ENCODE peak calls at places on chromosomes 7 and 10, in four cellular contexts. R is cardiac muscle cell, Q is gastrocnemius medialis, T is stomach. G is an unnamed sample. For H3K36me3, the result is how much of the 10 kb centered on the place peaks cover.

GRCh38 chr10:117260094-117260493 is 19.2 kb downstream of the SLC18A2 start:
- DNase-seq in R (no peak), T (no peak), Q (no peak), G (no peak)

GRCh38 chr10:22335204-22335956 is 9.9 kb upstream of the SPAG6 start:
- DNase-seq in R (peak), Q (no peak), T (peak), G (no peak)

GRCh38 chr10:73910764-73911552 is at the start of gene PLAU:
- DNase-seq in R (peak), T (peak), Q (no peak), G (peak)

GRCh38 chr10:26211781-26212444 is 4.7 kb upstream of the GAD2 start:
- DNase-seq in T (no peak), R (no peak), Q (no peak), G (no peak)

GRCh38 chr7:112001089-112001826 is 204.9 kb downstream of the DOCK4 start:
- DNase-seq in T (no peak), Q (no peak), R (peak), G (no peak)

GRCh38 chr7:18700147-18700546 is 204.6 kb downstream of the HDAC9 start:
- DNase-seq in Q (no peak), R (no peak), T (no peak), G (peak)

GRCh38 chr7:1225462-1226154 is 7.1 kb upstream of the UNCX start:
- DNase-seq in T (no peak), R (peak), Q (no peak), G (no peak)

GRCh38 chr10:33459597-33459996 is 125.1 kb upstream of the NRP1 start:
- DNase-seq in R (no peak), T (no peak), Q (no peak), G (no peak)

GRCh38 chr10:35979116-35979515 is 337.0 kb upstream of the FZD8 start:
- DNase-seq in Q (no peak), R (no peak), T (no peak), G (no peak)

GRCh38 chr10:108574233-108574632 is 1349.1 kb downstream of the XPNPEP1 start:
- DNase-seq in T (no peak), R (no peak), Q (no peak), G (no peak)

GRCh38 chr10:32321016-32321631 is 25.8 kb downstream of the EPC1 start:
- DNase-seq in R (no peak), Q (no peak), T (no peak), G (no peak)

GRCh38 chr7:154503962-154504550 is 451.9 kb downstream of the DPP6 start:
- DNase-seq in R (peak), T (no peak), Q (no peak), G (no peak)

GRCh38 chr10:101001225-101002035 is 1.8 kb downstream of the LZTS2 start:
- DNase-seq in T (peak), R (peak), Q (peak), G (no peak)

GRCh38 chr10:110947061-110947595 is 27.7 kb downstream of the SHOC2 start:
- DNase-seq in Q (no peak), R (peak), T (no peak), G (no peak)

GRCh38 chr10:110944997-110945396 is 25.6 kb downstream of the SHOC2 start:
- DNase-seq in Q (no peak), T (no peak), R (peak), G (no peak)

DNA sequence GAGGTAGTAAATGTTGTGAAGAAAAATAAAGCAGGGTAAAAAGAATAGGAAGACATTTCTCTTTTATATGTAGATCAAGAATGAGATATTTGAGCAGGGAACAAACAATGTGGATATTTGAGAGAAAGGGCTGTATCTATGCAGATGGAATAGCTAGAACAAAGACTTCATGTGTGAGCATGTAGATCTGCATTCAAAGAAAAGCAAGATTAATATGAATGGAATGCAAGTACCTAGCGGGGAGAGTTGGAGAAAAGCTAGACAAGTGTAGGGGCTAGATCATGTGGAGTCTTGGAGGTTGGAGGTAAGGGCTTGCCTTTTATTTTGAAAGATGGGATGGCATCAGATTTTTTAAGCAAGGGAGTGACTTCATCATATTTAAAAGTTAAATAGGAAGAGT is 27.1 kb downstream of the SHOC2 start:
- DNase-seq in R (no peak), T (no peak), Q (no peak), G (peak)
- H3K36me3 ChIP-seq in R (under half), T (under half), Q (under half), G (under half)

GRCh38 chr10:123158682-123159081 is 4.5 kb downstream of the BUB3 start:
- DNase-seq in T (no peak), Q (no peak), R (no peak), G (no peak)

GRCh38 chr10:123154092-123154942 is at the start of gene BUB3:
- DNase-seq in Q (peak), R (peak), T (peak), G (peak)

GRCh38 chr10:123156091-123156490 is 1.9 kb downstream of the BUB3 start:
- DNase-seq in Q (no peak), T (no peak), R (peak), G (no peak)

GRCh38 chr10:123154943-123155505 is 822 bp downstream of the BUB3 start:
- DNase-seq in T (no peak), Q (no peak), R (peak), G (peak)

GRCh38 chr10:123157210-123157609 is 3.0 kb downstream of the BUB3 start:
- DNase-seq in T (no peak), R (no peak), Q (no peak), G (no peak)
- H3K36me3 ChIP-seq in T (under half), R (under half), Q (under half), G (half or more)

GRCh38 chr7:5359344-5359743 is 64.3 kb downstream of the TNRC18 start:
- DNase-seq in Q (no peak), T (no peak), R (no peak), G (no peak)

GRCh38 chr7:5360451-5360850 is 63.2 kb downstream of the TNRC18 start:
- DNase-seq in Q (no peak), R (no peak), T (peak), G (no peak)

GRCh38 chr7:5356751-5357119 is 66.9 kb downstream of the TNRC18 start:
- DNase-seq in T (no peak), Q (no peak), R (no peak), G (no peak)

GRCh38 chr7:5360971-5361370 is 62.7 kb downstream of the TNRC18 start:
- DNase-seq in Q (no peak), T (no peak), R (no peak), G (no peak)

DNA sequence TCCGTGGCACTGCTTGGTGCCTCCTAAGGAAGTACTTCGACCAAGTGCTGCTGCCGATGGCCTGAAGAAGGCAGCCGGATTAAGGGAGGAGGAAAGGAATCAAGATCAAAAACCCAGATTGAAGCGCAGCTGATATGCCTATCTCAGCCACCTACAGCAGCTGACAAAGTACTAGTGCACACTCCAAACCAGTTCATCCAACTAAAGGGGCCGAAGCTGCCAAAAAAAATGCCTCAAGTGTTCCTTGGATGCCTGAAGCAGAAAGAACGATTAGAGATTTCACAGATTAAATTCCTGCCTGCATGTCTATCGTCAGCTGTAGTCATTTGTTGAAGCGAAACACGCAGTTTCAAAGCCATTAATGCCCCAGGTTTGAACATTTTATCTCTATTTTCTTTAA is 65.7 kb downstream of the TNRC18 start:
- DNase-seq in R (no peak), Q (no peak), T (no peak), G (no peak)
- H3K36me3 ChIP-seq in R (under half), Q (half or more), T (half or more), G (half or more)

GRCh38 chr7:48110868-48111267 is 21.8 kb downstream of the UPP1 start:
- DNase-seq in Q (no peak), R (no peak), T (no peak), G (no peak)

GRCh38 chr7:48106906-48107659 is 18.0 kb downstream of the UPP1 start:
- DNase-seq in T (no peak), R (no peak), Q (no peak), G (no peak)

GRCh38 chr7:48109848-48110663 is 21.0 kb downstream of the UPP1 start:
- DNase-seq in R (peak), T (peak), Q (peak), G (peak)

GRCh38 chr7:48108959-48109847 is 20.1 kb downstream of the UPP1 start:
- DNase-seq in Q (no peak), T (no peak), R (no peak), G (no peak)

DNA sequence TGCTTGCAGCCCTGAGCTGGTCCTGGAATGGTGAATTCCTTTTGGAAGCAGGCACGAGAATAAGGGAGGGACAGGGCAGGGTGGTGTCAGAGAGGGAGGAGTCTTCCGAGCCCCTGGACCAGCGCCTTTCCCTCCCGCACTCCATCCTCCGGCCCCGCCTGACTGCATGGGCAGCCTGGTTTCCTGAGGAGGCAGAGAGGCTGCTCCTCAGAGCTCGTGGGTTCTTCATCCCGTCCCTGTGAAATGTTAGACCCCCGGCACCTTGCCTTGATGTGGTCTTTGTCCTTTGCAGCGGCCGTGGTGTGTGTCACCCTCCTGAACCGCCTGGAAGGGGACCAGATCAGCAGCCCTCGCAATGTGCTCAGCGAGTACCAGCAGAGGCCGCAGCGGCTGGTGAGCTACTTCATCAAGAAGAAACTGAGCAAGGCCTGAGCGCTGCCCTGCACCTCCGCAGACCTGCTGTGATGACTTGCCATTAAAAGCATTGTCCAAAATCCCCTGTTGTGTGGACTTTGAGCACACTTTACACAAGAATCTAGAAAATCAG is 18.9 kb downstream of the UPP1 start:
- DNase-seq in Q (no peak), R (no peak), T (no peak), G (no peak)
- H3K36me3 ChIP-seq in Q (half or more), R (under half), T (half or more), G (under half)

GRCh38 chr7:6644728-6645127 is 7.6 kb downstream of the ZNF316 start:
- DNase-seq in T (no peak), R (no peak), Q (no peak), G (no peak)
- H3K36me3 ChIP-seq in T (half or more), R (under half), Q (half or more), G (half or more)

GRCh38 chr7:44347546-44348114 is 22.2 kb upstream of the CAMK2B start:
- DNase-seq in T (no peak), R (no peak), Q (no peak), G (no peak)
- H3K36me3 ChIP-seq in T (under half), R (under half), Q (under half), G (under half)

DNA sequence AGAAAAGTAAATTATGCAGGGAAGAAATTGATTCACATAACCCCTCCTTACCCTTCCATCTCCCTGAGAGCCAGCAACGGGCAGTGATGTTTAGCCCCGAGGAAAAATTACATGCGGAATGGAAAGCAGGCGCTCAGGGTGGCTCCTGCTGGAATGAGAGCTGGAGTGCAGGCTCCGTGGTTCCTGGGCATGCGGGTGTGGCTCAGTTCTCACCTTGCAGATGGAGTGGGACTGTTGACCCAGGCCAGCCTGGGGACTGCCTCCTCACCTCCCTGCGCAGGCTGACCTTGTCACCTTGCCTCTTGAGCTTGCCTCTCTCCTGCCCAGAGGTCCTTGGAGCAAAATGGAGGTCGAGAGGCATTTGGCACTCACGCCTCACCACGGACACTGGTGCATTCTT is 83.3 kb upstream of the PPIF start:
- DNase-seq in T (no peak), Q (no peak), R (no peak), G (no peak)
- H3K36me3 ChIP-seq in T (under half), Q (under half), R (under half), G (under half)

GRCh38 chr7:88215295-88215694 is 4.5 kb downstream of the SRI start:
- DNase-seq in T (no peak), Q (no peak), R (no peak), G (no peak)
- H3K36me3 ChIP-seq in T (half or more), Q (under half), R (under half), G (half or more)